ENCODE peak calls at places on chromosome 14, in eight cellular contexts. V, T, O, C, P, K, S and E are unnamed samples.
A peak's percentile ranks its signal among the peaks of the same experiment; 100 is the strongest.

GRCh38 chr14:32397871-32398640 is 69.0 kb downstream of the AKAP6 start:
- DNase-seq in V (no peak), T (peak; percentile 89), O (no peak), C (no peak), P (no peak), K (no peak), S (peak; percentile 53), E (no peak)

GRCh38 chr14:94771191-94771905 is 1.4 kb upstream of the GSC start:
- DNase-seq in V (no peak), T (no peak), O (no peak), C (no peak), P (no peak), K (peak; percentile 65), S (no peak), E (no peak)

GRCh38 chr14:54637270-54637669 is 70.3 kb downstream of the SAMD4A start:
- DNase-seq in V (no peak), T (no peak), O (no peak), C (no peak), P (no peak), K (no peak), S (no peak), E (no peak)

GRCh38 chr14:75971509-75971908 is 10.3 kb downstream of the TGFB3 start:
- DNase-seq in V (no peak), T (no peak), O (no peak), C (no peak), P (no peak), K (no peak), S (no peak), E (no peak)

GRCh38 chr14:65035049-65035448 is 48.4 kb downstream of the FNTB start:
- DNase-seq in V (no peak), T (no peak), O (no peak), C (no peak), P (no peak), K (peak; percentile 50), S (no peak), E (no peak)

GRCh38 chr14:91357272-91357671 is 60.3 kb downstream of the CCDC88C start:
- DNase-seq in V (no peak), T (no peak), O (no peak), C (no peak), P (no peak), K (no peak), S (no peak), E (no peak)

GRCh38 chr14:33578461-33579216 is 372.2 kb downstream of the EGLN3 start:
- DNase-seq in V (no peak), T (no peak), O (no peak), C (no peak), P (no peak), K (no peak), S (no peak), E (no peak)

GRCh38 chr14:72615511-72616121 is 278.3 kb downstream of the DPF3 start:
- DNase-seq in V (no peak), T (peak; percentile 75), O (peak; percentile 15), C (no peak), P (no peak), K (peak; percentile 52), S (peak; percentile 48), E (no peak)

GRCh38 chr14:61225304-61225703 is 55.8 kb downstream of the TMEM30B start:
- DNase-seq in V (no peak), T (no peak), O (no peak), C (no peak), P (no peak), K (no peak), S (no peak), E (no peak)

GRCh38 chr14:64303471-64303917 is 9.3 kb upstream of the ESR2 start:
- DNase-seq in V (peak; percentile 71), T (peak; percentile 52), O (no peak), C (peak; percentile 66), P (no peak), K (no peak), S (peak; percentile 69), E (no peak)

GRCh38 chr14:96167224-96168148 is 37.2 kb upstream of the BDKRB2 start:
- DNase-seq in V (no peak), T (peak; percentile 73), O (no peak), C (no peak), P (no peak), K (peak; percentile 31), S (peak; percentile 87), E (no peak)

GRCh38 chr14:51018521-51018920 is 74.2 kb upstream of the PYGL start:
- DNase-seq in V (no peak), T (peak; percentile 66), O (no peak), C (no peak), P (no peak), K (no peak), S (peak; percentile 59), E (no peak)

GRCh38 chr14:56351861-56352260 is 227.7 kb upstream of the TMEM260 start:
- DNase-seq in V (no peak), T (peak; percentile 95), O (no peak), C (peak; percentile 17), P (no peak), K (no peak), S (peak; percentile 76), E (no peak)

GRCh38 chr14:34496679-34497513 is 34.9 kb upstream of the SPTSSA start:
- DNase-seq in V (peak; percentile 98), T (peak; percentile 100), O (no peak), C (peak; percentile 93), P (no peak), K (peak; percentile 59), S (peak; percentile 100), E (peak; percentile 81)

GRCh38 chr14:104113631-104114420 is 24.6 kb upstream of the KIF26A start:
- DNase-seq in V (no peak), T (no peak), O (no peak), C (no peak), P (no peak), K (peak; percentile 39), S (no peak), E (no peak)

GRCh38 chr14:47447076-47447475 is 228.3 kb downstream of the MDGA2 start:
- DNase-seq in V (no peak), T (no peak), O (no peak), C (no peak), P (no peak), K (no peak), S (no peak), E (no peak)

GRCh38 chr14:77804592-77804991 is 4.7 kb downstream of the ADCK1 start:
- DNase-seq in V (peak; percentile 17), T (no peak), O (peak; percentile 47), C (peak; percentile 47), P (no peak), K (peak; percentile 54), S (peak; percentile 27), E (no peak)